ENCODE peak calls at places on chromosomes 12 and 14, in four cellular contexts. L, O, P and E are unnamed samples.

GRCh38 chr12:57737467-57738141 is 938 bp downstream of the AGAP2 start:
- DNase-seq in L (no peak), O (peak; percentile 56), P (no peak), E (peak; percentile 80)

GRCh38 chr12:117331691-117332090 is 29.7 kb downstream of the NOS1 start:
- DNase-seq in L (no peak), O (no peak), P (no peak), E (no peak)

GRCh38 chr12:100554608-100555077 is 18.8 kb upstream of the GAS2L3 start:
- DNase-seq in L (peak; percentile 72), O (peak; percentile 56), P (peak; percentile 93), E (peak; percentile 82)

GRCh38 chr12:114213055-114213561 is 192.8 kb downstream of the TBX5 start:
- DNase-seq in L (no peak), O (no peak), P (no peak), E (no peak)

GRCh38 chr14:21825147-21825743 is 151.6 kb upstream of the OR4E1 start:
- DNase-seq in L (no peak), O (peak; percentile 69), P (no peak), E (peak; percentile 74)

GRCh38 chr14:24339284-24340151 is at the start of gene RIPK3:
- DNase-seq in L (no peak), O (peak; percentile 58), P (no peak), E (peak; percentile 60)

GRCh38 chr14:95776798-95777615 is 63.1 kb upstream of the TCL1A start:
- DNase-seq in L (no peak), O (no peak), P (no peak), E (no peak)

GRCh38 chr12:11716794-11717532 is 67.5 kb downstream of the ETV6 start:
- DNase-seq in L (no peak), O (no peak), P (peak; percentile 38), E (no peak)

GRCh38 chr14:49754570-49755097 is 13.3 kb upstream of the KLHDC2 start:
- DNase-seq in L (no peak), O (no peak), P (peak; percentile 12), E (no peak)

GRCh38 chr12:48767047-48767446 is 21.8 kb downstream of the ADCY6 start:
- DNase-seq in L (no peak), O (no peak), P (no peak), E (no peak)

GRCh38 chr14:79564371-79564770 is 646.9 kb downstream of the DIO2 start:
- DNase-seq in L (no peak), O (no peak), P (no peak), E (no peak)

GRCh38 chr12:82650627-82651337 is 35.9 kb upstream of the TMTC2 start:
- DNase-seq in L (no peak), O (no peak), P (peak; percentile 35), E (no peak)

GRCh38 chr12:45235087-45236025 is 19.5 kb downstream of the ANO6 start:
- DNase-seq in L (no peak), O (peak; percentile 80), P (peak; percentile 32), E (peak; percentile 24)

GRCh38 chr12:96112733-96113132 is 77.3 kb upstream of the LTA4H start:
- DNase-seq in L (no peak), O (no peak), P (no peak), E (no peak)

GRCh38 chr12:10395390-10395998 is 5.7 kb upstream of the KLRK1 start:
- DNase-seq in L (peak; percentile 23), O (peak; percentile 66), P (peak; percentile 74), E (no peak)

GRCh38 chr14:105876158-105876557 is 349.8 kb downstream of the TMEM121 start:
- DNase-seq in L (no peak), O (no peak), P (no peak), E (no peak)

GRCh38 chr12:6869049-6870021 is 2.0 kb downstream of the TPI1 start:
- DNase-seq in L (peak; percentile 48), O (peak; percentile 94), P (peak; percentile 77), E (peak; percentile 90)

GRCh38 chr12:60262378-60262777 is 666.5 kb downstream of the SLC16A7 start:
- DNase-seq in L (no peak), O (no peak), P (no peak), E (no peak)

GRCh38 chr12:124387510-124387855 is 92.6 kb downstream of the RFLNA start:
- DNase-seq in L (no peak), O (no peak), P (no peak), E (no peak)

GRCh38 chr12:65524666-65525065 is 246.2 kb downstream of the MSRB3 start:
- DNase-seq in L (no peak), O (no peak), P (peak; percentile 72), E (no peak)

GRCh38 chr12:108831309-108831991 is 25.9 kb downstream of the SSH1 start:
- DNase-seq in L (no peak), O (no peak), P (no peak), E (no peak)

GRCh38 chr14:77612011-77612620 is 4.3 kb downstream of the SPTLC2 start:
- DNase-seq in L (no peak), O (no peak), P (peak; percentile 25), E (no peak)

GRCh38 chr14:65433646-65434045 is 21.1 kb downstream of the FUT8 start:
- DNase-seq in L (no peak), O (no peak), P (no peak), E (no peak)

GRCh38 chr12:94792690-94793089 is 142.3 kb upstream of the TMCC3 start:
- DNase-seq in L (no peak), O (no peak), P (peak; percentile 49), E (no peak)

GRCh38 chr12:27277846-27278260 is 33.8 kb downstream of the STK38L start:
- DNase-seq in L (peak; percentile 76), O (no peak), P (peak; percentile 90), E (no peak)

GRCh38 chr12:2393016-2393415 is 340.2 kb downstream of the CACNA1C start:
- DNase-seq in L (no peak), O (no peak), P (no peak), E (no peak)

GRCh38 chr12:131619106-131619642 is 91.7 kb upstream of the SFSWAP start:
- DNase-seq in L (no peak), O (no peak), P (no peak), E (no peak)

GRCh38 chr14:77113644-77114043 is 15.6 kb downstream of the CIPC start:
- DNase-seq in L (no peak), O (no peak), P (no peak), E (no peak)

DNA sequence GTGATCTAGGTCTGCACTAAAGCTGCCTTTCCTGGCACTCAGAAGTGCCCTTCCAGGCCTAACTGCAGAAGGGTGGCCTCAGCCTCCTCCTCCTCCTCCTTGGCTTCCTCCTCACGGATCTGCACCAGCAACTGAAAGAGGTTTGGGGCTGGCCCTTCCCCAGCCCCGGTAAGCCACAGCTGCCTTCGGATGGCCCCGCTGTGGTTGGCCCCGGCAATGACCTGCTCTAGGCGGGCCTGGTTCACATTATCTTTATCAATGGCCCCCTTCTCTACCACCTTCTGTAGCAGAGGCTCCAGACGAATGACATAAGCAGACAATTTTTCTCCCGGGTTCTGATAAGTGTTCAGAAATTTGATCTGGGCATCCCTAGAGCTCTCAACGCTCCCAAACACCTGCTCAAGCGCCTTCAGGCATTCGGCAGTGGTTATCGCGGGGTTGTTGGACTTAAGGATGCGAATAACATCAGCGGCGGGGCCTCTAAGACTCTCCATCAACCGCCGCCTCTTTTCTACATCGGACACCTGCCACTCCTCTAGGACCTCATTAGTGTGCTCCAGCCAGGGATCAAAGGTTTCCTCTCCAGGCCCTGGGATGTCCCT is 1.5 kb downstream of the PNMA1 start:
- DNase-seq in L (no peak), O (peak; percentile 39), P (no peak), E (peak; percentile 67)
- TF ChIP-seq CTCF in L (no peak), O (no peak), P (no peak), E (no peak)

DNA sequence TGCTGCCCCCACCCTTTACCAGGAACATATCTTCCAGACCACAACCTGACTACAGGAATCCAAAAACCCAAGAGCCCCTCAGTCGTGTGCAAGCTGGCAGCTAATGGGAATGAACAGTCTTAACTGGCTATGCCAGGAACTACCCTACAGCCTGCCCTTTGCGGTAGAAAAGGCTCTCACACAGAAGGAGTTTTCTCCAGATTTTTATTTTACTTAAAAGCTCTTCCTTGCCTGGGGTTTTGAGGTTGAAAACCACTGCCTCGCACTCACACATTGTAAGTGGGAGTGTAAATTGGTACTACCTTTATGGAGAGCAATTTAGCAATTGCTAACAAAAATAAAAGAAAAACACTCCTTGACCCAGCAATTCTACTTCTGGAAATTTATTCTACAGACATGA is 28.2 kb downstream of the PITPNM2 start:
- DNase-seq in L (no peak), O (no peak), P (no peak), E (no peak)
- H3K27ac ChIP-seq in L (no peak overlapping the region), O (no peak overlapping the region), P (no peak overlapping the region), E (no peak overlapping the region)

DNA sequence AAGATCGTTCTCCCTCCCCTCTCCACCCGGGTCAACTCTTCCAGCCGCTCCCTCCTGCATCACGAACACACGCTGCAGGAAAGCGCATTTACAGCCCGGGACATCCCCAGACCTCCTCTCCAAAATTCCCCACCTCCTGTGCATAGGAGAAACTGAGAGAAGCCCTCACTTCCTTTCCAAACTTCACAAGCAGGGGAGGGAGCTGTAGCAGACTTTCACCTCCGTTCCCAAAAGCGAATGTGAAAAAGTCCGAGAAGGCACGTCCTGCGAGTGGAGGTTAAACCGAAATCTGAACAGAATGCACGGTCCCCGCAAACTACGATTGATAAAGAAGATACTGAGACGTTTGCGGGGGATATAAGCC is 467 bp downstream of the BCAT1 start:
- DNase-seq in L (no peak), O (peak; percentile 59), P (peak; percentile 45), E (peak; percentile 45)
- TF ChIP-seq CTCF in L (no peak), O (no peak), P (no peak), E (no peak)

DNA sequence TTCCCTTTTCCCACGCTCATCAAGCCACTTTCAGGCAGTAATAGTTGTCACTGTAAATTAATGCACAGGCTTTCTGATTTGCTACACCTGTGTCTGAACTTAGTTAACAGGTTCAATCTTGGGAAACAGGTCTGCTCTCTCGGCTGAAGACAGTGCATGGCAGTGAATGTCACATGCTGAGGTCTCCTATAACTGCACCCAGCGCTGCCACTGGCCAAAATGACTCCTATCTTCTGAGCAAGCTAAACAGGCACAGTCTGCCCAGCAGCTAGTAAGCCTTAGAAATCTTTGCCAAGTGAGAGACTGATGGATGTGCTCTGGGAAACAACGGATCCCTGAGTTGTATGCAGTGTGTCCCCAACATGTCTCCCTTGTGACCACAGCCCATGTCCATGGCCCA is 25.2 kb upstream of the FOXN3 start:
- DNase-seq in L (no peak), O (no peak), P (no peak), E (no peak)
- H3K27ac ChIP-seq in L (no peak overlapping the region), O (peak overlapping the region; percentile 98), P (no peak overlapping the region), E (no peak overlapping the region)

DNA sequence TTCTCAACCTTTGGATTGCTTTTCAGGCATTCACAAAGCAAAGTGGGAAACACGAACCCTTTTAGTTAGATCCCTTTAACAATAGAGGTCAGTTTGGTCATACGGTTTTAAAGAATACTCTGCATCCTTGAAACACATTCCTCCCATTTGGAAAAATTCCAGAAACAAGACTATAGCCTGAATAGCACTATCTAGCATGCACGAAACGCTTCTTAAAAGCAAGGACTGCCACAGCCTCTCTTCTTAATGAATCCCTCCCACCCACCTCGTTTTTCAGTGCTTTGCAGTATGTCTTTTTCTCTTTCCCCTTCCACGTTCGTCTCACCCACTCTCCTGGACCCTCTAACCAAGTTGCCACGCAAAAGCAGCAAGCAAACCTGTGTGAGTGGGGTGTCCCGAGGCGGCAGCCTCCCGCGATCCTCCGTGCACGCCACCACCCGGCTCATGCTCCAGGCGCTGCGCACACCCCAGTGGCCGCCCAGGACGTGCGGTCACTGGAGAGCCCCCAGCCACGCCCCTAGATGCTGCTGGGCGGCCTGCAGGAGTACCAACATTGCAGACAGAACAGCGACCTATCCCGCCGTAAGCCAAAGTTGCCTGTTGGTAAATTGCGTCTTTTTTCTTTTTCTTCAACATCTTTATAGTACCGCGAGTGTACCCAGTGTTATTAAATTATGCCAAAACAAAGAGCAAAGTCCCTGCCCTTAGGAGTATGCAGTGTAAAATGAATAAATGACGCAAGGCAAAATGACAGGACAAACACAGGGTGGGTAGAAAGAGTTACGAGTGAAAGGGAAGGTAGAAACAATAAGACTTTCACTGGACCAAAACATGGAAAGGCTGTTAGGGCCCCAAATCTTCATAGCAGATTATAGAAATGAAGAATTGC is at the start of gene SLC38A4:
- DNase-seq in L (no peak), O (peak; percentile 80), P (peak; percentile 39), E (peak; percentile 85)
- TF ChIP-seq CTCF in L (peak; percentile 27), O (peak; percentile 27), P (no peak), E (peak; percentile 29)